ENCODE peak calls at places on chromosomes 3 and 15, in nine cellular contexts. Y, I, D, G, S, N, L, O and W are unnamed samples.

GRCh38 chr15:48555244-48555804 is 90.2 kb downstream of the FBN1 start:
- DNase-seq in O (no peak), N (no peak), I (no peak), Y (no peak), S (no peak), D (no peak), L (peak), G (no peak), W (no peak)

GRCh38 chr15:68558318-68559305 is 20.2 kb upstream of the CORO2B start:
- DNase-seq in Y (no peak), O (no peak), L (no peak), I (no peak), S (no peak), N (no peak), D (peak), G (no peak), W (no peak)

GRCh38 chr3:66592061-66592875 is 91.4 kb upstream of the LRIG1 start:
- DNase-seq in D (no peak), N (no peak), O (no peak), G (no peak), S (no peak), L (peak), I (no peak), Y (no peak), W (no peak)

GRCh38 chr3:18780941-18781340 is 355.8 kb upstream of the SATB1 start:
- DNase-seq in D (no peak), I (no peak), N (no peak), Y (no peak), G (no peak), L (no peak), S (no peak), O (no peak), W (no peak)

GRCh38 chr3:59313365-59313764 is 263.5 kb upstream of the CFAP20DC start:
- DNase-seq in L (peak), N (no peak), Y (no peak), I (peak), D (peak), S (no peak), O (no peak), G (peak), W (no peak)

GRCh38 chr15:26864664-26865191 is 2.1 kb upstream of the GABRA5 start:
- DNase-seq in N (peak), L (peak), D (peak), G (no peak), I (no peak), S (no peak), Y (no peak), O (no peak), W (peak)

GRCh38 chr3:53261712-53262111 is 5.9 kb upstream of the TKT start:
- DNase-seq in I (no peak), S (no peak), N (no peak), O (no peak), G (no peak), Y (peak), L (no peak), D (no peak), W (no peak)

GRCh38 chr3:66106788-66107187 is 68.1 kb upstream of the MAGI1 start:
- DNase-seq in D (no peak), L (no peak), O (no peak), S (no peak), G (no peak), N (no peak), Y (no peak), I (no peak), W (no peak)

GRCh38 chr3:161171639-161172552 is 49.2 kb upstream of the NMD3 start:
- DNase-seq in G (no peak), S (no peak), I (peak), N (no peak), L (peak), O (no peak), D (no peak), Y (no peak), W (no peak)

GRCh38 chr3:152087153-152087552 is 181.6 kb upstream of the MBNL1 start:
- DNase-seq in Y (no peak), D (no peak), G (no peak), O (no peak), N (no peak), S (peak), I (no peak), L (no peak), W (no peak)

GRCh38 chr3:41064526-41064925 is 134.8 kb upstream of the CTNNB1 start:
- DNase-seq in Y (no peak), N (no peak), O (no peak), D (no peak), S (no peak), L (no peak), I (no peak), G (no peak), W (no peak)

GRCh38 chr3:58274027-58274614 is 31.9 kb upstream of the RPP14 start:
- DNase-seq in N (no peak), S (no peak), G (no peak), O (no peak), D (no peak), L (no peak), I (no peak), Y (no peak), W (no peak)

GRCh38 chr3:144677118-144677517 is 705.5 kb downstream of the DIPK2A start:
- DNase-seq in O (no peak), I (no peak), S (no peak), Y (no peak), D (no peak), G (no peak), L (no peak), N (no peak), W (no peak)